ENCODE peak calls at places on chromosomes 13 and 19, in seven cellular contexts. One of them, this sample, is unnamed.
A peak's percentile ranks its signal among the peaks of the same experiment; 100 is the strongest.

GRCh38 chr13:47281981-47282380 is 385.1 kb upstream of the HTR2A start:
- DNase-seq in colonic mucosa: no peak
- DNase-seq in stimulated activated naive CD8-positive, alpha-beta T cell treated with anti-CD3 and anti-CD28 coated beads, Interleukin-15, Interleukin-2, amounts not matched to agents 100 U/mL and 50 U/mL, for 24 hours: no peak
- DNase-seq in foreskin melanocyte: no peak
- DNase-seq in Ammon's horn: no peak
- DNase-seq in activated CD8-positive, alpha-beta memory T cell treated with anti-CD3 and anti-CD28 coated beads for 1 hour: no peak
- DNase-seq in pancreas: no peak
- DNase-seq in this sample: no peak

GRCh38 chr13:30017880-30018279 is 167.5 kb upstream of the UBL3 start:
- DNase-seq in colonic mucosa: no peak
- DNase-seq in stimulated activated naive CD8-positive, alpha-beta T cell treated with anti-CD3 and anti-CD28 coated beads, Interleukin-15, Interleukin-2, amounts not matched to agents 100 U/mL and 50 U/mL, for 24 hours: no peak
- DNase-seq in foreskin melanocyte: no peak
- DNase-seq in Ammon's horn: no peak
- DNase-seq in activated CD8-positive, alpha-beta memory T cell treated with anti-CD3 and anti-CD28 coated beads for 1 hour: no peak
- DNase-seq in pancreas: no peak
- DNase-seq in this sample: no peak

GRCh38 chr19:57099199-57099661 is 20.6 kb upstream of the USP29 start:
- DNase-seq in colonic mucosa: peak; percentile 55
- DNase-seq in stimulated activated naive CD8-positive, alpha-beta T cell treated with anti-CD3 and anti-CD28 coated beads, Interleukin-15, Interleukin-2, amounts not matched to agents 100 U/mL and 50 U/mL, for 24 hours: peak; percentile 79
- DNase-seq in foreskin melanocyte: no peak
- DNase-seq in Ammon's horn: peak; percentile 80
- DNase-seq in activated CD8-positive, alpha-beta memory T cell treated with anti-CD3 and anti-CD28 coated beads for 1 hour: no peak
- DNase-seq in pancreas: peak; percentile 61
- DNase-seq in this sample: no peak

GRCh38 chr13:49240017-49240416 is 7.7 kb upstream of the CDADC1 start:
- DNase-seq in colonic mucosa: no peak
- DNase-seq in stimulated activated naive CD8-positive, alpha-beta T cell treated with anti-CD3 and anti-CD28 coated beads, Interleukin-15, Interleukin-2, amounts not matched to agents 100 U/mL and 50 U/mL, for 24 hours: peak; percentile 41
- DNase-seq in foreskin melanocyte: no peak
- DNase-seq in Ammon's horn: no peak
- DNase-seq in activated CD8-positive, alpha-beta memory T cell treated with anti-CD3 and anti-CD28 coated beads for 1 hour: no peak
- DNase-seq in pancreas: no peak
- DNase-seq in this sample: no peak

GRCh38 chr13:31067416-31068118 is 94.1 kb downstream of the HSPH1 start:
- DNase-seq in colonic mucosa: no peak
- DNase-seq in stimulated activated naive CD8-positive, alpha-beta T cell treated with anti-CD3 and anti-CD28 coated beads, Interleukin-15, Interleukin-2, amounts not matched to agents 100 U/mL and 50 U/mL, for 24 hours: no peak
- DNase-seq in foreskin melanocyte: no peak
- DNase-seq in Ammon's horn: no peak
- DNase-seq in activated CD8-positive, alpha-beta memory T cell treated with anti-CD3 and anti-CD28 coated beads for 1 hour: no peak
- DNase-seq in pancreas: no peak
- DNase-seq in this sample: no peak

GRCh38 chr13:43159007-43159406 is 135.6 kb downstream of the DNAJC15 start:
- DNase-seq in colonic mucosa: no peak
- DNase-seq in stimulated activated naive CD8-positive, alpha-beta T cell treated with anti-CD3 and anti-CD28 coated beads, Interleukin-15, Interleukin-2, amounts not matched to agents 100 U/mL and 50 U/mL, for 24 hours: no peak
- DNase-seq in foreskin melanocyte: no peak
- DNase-seq in Ammon's horn: peak; percentile 22
- DNase-seq in activated CD8-positive, alpha-beta memory T cell treated with anti-CD3 and anti-CD28 coated beads for 1 hour: no peak
- DNase-seq in pancreas: no peak
- DNase-seq in this sample: no peak

GRCh38 chr13:43021926-43022670 is 1.3 kb upstream of the DNAJC15 start:
- DNase-seq in colonic mucosa: no peak
- DNase-seq in stimulated activated naive CD8-positive, alpha-beta T cell treated with anti-CD3 and anti-CD28 coated beads, Interleukin-15, Interleukin-2, amounts not matched to agents 100 U/mL and 50 U/mL, for 24 hours: no peak
- DNase-seq in foreskin melanocyte: no peak
- DNase-seq in Ammon's horn: no peak
- DNase-seq in activated CD8-positive, alpha-beta memory T cell treated with anti-CD3 and anti-CD28 coated beads for 1 hour: no peak
- DNase-seq in pancreas: no peak
- DNase-seq in this sample: no peak

GRCh38 chr13:84571264-84571663 is 689.0 kb upstream of the SLITRK1 start:
- DNase-seq in colonic mucosa: no peak
- DNase-seq in stimulated activated naive CD8-positive, alpha-beta T cell treated with anti-CD3 and anti-CD28 coated beads, Interleukin-15, Interleukin-2, amounts not matched to agents 100 U/mL and 50 U/mL, for 24 hours: no peak
- DNase-seq in foreskin melanocyte: no peak
- DNase-seq in Ammon's horn: no peak
- DNase-seq in activated CD8-positive, alpha-beta memory T cell treated with anti-CD3 and anti-CD28 coated beads for 1 hour: no peak
- DNase-seq in pancreas: no peak
- DNase-seq in this sample: no peak

GRCh38 chr13:83065136-83065535 is 817.1 kb downstream of the SLITRK1 start:
- DNase-seq in colonic mucosa: no peak
- DNase-seq in stimulated activated naive CD8-positive, alpha-beta T cell treated with anti-CD3 and anti-CD28 coated beads, Interleukin-15, Interleukin-2, amounts not matched to agents 100 U/mL and 50 U/mL, for 24 hours: no peak
- DNase-seq in foreskin melanocyte: no peak
- DNase-seq in Ammon's horn: peak; percentile 23
- DNase-seq in activated CD8-positive, alpha-beta memory T cell treated with anti-CD3 and anti-CD28 coated beads for 1 hour: no peak
- DNase-seq in pancreas: no peak
- DNase-seq in this sample: no peak

GRCh38 chr19:18069383-18069782 is 17.4 kb downstream of the IL12RB1 start:
- DNase-seq in colonic mucosa: no peak
- DNase-seq in stimulated activated naive CD8-positive, alpha-beta T cell treated with anti-CD3 and anti-CD28 coated beads, Interleukin-15, Interleukin-2, amounts not matched to agents 100 U/mL and 50 U/mL, for 24 hours: no peak
- DNase-seq in foreskin melanocyte: no peak
- DNase-seq in Ammon's horn: no peak
- DNase-seq in activated CD8-positive, alpha-beta memory T cell treated with anti-CD3 and anti-CD28 coated beads for 1 hour: no peak
- DNase-seq in pancreas: no peak
- DNase-seq in this sample: no peak

GRCh38 chr13:45276887-45277286 is 64.1 kb downstream of the TPT1 start:
- DNase-seq in colonic mucosa: no peak
- DNase-seq in stimulated activated naive CD8-positive, alpha-beta T cell treated with anti-CD3 and anti-CD28 coated beads, Interleukin-15, Interleukin-2, amounts not matched to agents 100 U/mL and 50 U/mL, for 24 hours: no peak
- DNase-seq in foreskin melanocyte: no peak
- DNase-seq in Ammon's horn: no peak
- DNase-seq in activated CD8-positive, alpha-beta memory T cell treated with anti-CD3 and anti-CD28 coated beads for 1 hour: no peak
- DNase-seq in pancreas: no peak
- DNase-seq in this sample: no peak

GRCh38 chr19:10719466-10719961 is 1.6 kb downstream of the DNM2 start:
- DNase-seq in colonic mucosa: no peak
- DNase-seq in stimulated activated naive CD8-positive, alpha-beta T cell treated with anti-CD3 and anti-CD28 coated beads, Interleukin-15, Interleukin-2, amounts not matched to agents 100 U/mL and 50 U/mL, for 24 hours: no peak
- DNase-seq in foreskin melanocyte: no peak
- DNase-seq in Ammon's horn: no peak
- DNase-seq in activated CD8-positive, alpha-beta memory T cell treated with anti-CD3 and anti-CD28 coated beads for 1 hour: no peak
- DNase-seq in pancreas: no peak
- DNase-seq in this sample: no peak

GRCh38 chr19:41701401-41702075 is 6.9 kb upstream of the CEACAM5 start:
- DNase-seq in colonic mucosa: peak; percentile 65
- DNase-seq in stimulated activated naive CD8-positive, alpha-beta T cell treated with anti-CD3 and anti-CD28 coated beads, Interleukin-15, Interleukin-2, amounts not matched to agents 100 U/mL and 50 U/mL, for 24 hours: peak; percentile 12
- DNase-seq in foreskin melanocyte: no peak
- DNase-seq in Ammon's horn: no peak
- DNase-seq in activated CD8-positive, alpha-beta memory T cell treated with anti-CD3 and anti-CD28 coated beads for 1 hour: no peak
- DNase-seq in pancreas: no peak
- DNase-seq in this sample: no peak

GRCh38 chr13:109730832-109731335 is 55.5 kb downstream of the IRS2 start:
- DNase-seq in colonic mucosa: no peak
- DNase-seq in stimulated activated naive CD8-positive, alpha-beta T cell treated with anti-CD3 and anti-CD28 coated beads, Interleukin-15, Interleukin-2, amounts not matched to agents 100 U/mL and 50 U/mL, for 24 hours: no peak
- DNase-seq in foreskin melanocyte: no peak
- DNase-seq in Ammon's horn: no peak
- DNase-seq in activated CD8-positive, alpha-beta memory T cell treated with anti-CD3 and anti-CD28 coated beads for 1 hour: no peak
- DNase-seq in pancreas: no peak
- DNase-seq in this sample: no peak

GRCh38 chr13:24277721-24278120 is 31.7 kb upstream of the C1QTNF9 start:
- DNase-seq in colonic mucosa: no peak
- DNase-seq in stimulated activated naive CD8-positive, alpha-beta T cell treated with anti-CD3 and anti-CD28 coated beads, Interleukin-15, Interleukin-2, amounts not matched to agents 100 U/mL and 50 U/mL, for 24 hours: no peak
- DNase-seq in foreskin melanocyte: no peak
- DNase-seq in Ammon's horn: no peak
- DNase-seq in activated CD8-positive, alpha-beta memory T cell treated with anti-CD3 and anti-CD28 coated beads for 1 hour: no peak
- DNase-seq in pancreas: no peak
- DNase-seq in this sample: no peak

GRCh38 chr13:20566424-20566916 is 487 bp upstream of the IFT88 start:
- DNase-seq in colonic mucosa: peak; percentile 68
- DNase-seq in stimulated activated naive CD8-positive, alpha-beta T cell treated with anti-CD3 and anti-CD28 coated beads, Interleukin-15, Interleukin-2, amounts not matched to agents 100 U/mL and 50 U/mL, for 24 hours: no peak
- DNase-seq in foreskin melanocyte: peak; percentile 57
- DNase-seq in Ammon's horn: no peak
- DNase-seq in activated CD8-positive, alpha-beta memory T cell treated with anti-CD3 and anti-CD28 coated beads for 1 hour: peak; percentile 4
- DNase-seq in pancreas: no peak
- DNase-seq in this sample: no peak

GRCh38 chr19:23908165-23908564 is 6.5 kb upstream of the ZNF726 start:
- DNase-seq in colonic mucosa: no peak
- DNase-seq in stimulated activated naive CD8-positive, alpha-beta T cell treated with anti-CD3 and anti-CD28 coated beads, Interleukin-15, Interleukin-2, amounts not matched to agents 100 U/mL and 50 U/mL, for 24 hours: no peak
- DNase-seq in foreskin melanocyte: no peak
- DNase-seq in Ammon's horn: no peak
- DNase-seq in activated CD8-positive, alpha-beta memory T cell treated with anti-CD3 and anti-CD28 coated beads for 1 hour: no peak
- DNase-seq in pancreas: no peak
- DNase-seq in this sample: no peak

GRCh38 chr13:30690282-30691188 is 44.8 kb upstream of the ALOX5AP start:
- DNase-seq in colonic mucosa: peak; percentile 79
- DNase-seq in stimulated activated naive CD8-positive, alpha-beta T cell treated with anti-CD3 and anti-CD28 coated beads, Interleukin-15, Interleukin-2, amounts not matched to agents 100 U/mL and 50 U/mL, for 24 hours: peak; percentile 20
- DNase-seq in foreskin melanocyte: peak; percentile 44
- DNase-seq in Ammon's horn: peak; percentile 64
- DNase-seq in activated CD8-positive, alpha-beta memory T cell treated with anti-CD3 and anti-CD28 coated beads for 1 hour: no peak
- DNase-seq in pancreas: no peak
- DNase-seq in this sample: no peak

GRCh38 chr19:47369923-47370625 is 21.0 kb downstream of the DHX34 start:
- DNase-seq in colonic mucosa: no peak
- DNase-seq in stimulated activated naive CD8-positive, alpha-beta T cell treated with anti-CD3 and anti-CD28 coated beads, Interleukin-15, Interleukin-2, amounts not matched to agents 100 U/mL and 50 U/mL, for 24 hours: no peak
- DNase-seq in foreskin melanocyte: no peak
- DNase-seq in Ammon's horn: no peak
- DNase-seq in activated CD8-positive, alpha-beta memory T cell treated with anti-CD3 and anti-CD28 coated beads for 1 hour: no peak
- DNase-seq in pancreas: no peak
- DNase-seq in this sample: no peak

GRCh38 chr13:74575729-74576125 is 441.5 kb upstream of the KLF12 start:
- DNase-seq in colonic mucosa: peak; percentile 34
- DNase-seq in stimulated activated naive CD8-positive, alpha-beta T cell treated with anti-CD3 and anti-CD28 coated beads, Interleukin-15, Interleukin-2, amounts not matched to agents 100 U/mL and 50 U/mL, for 24 hours: peak; percentile 61
- DNase-seq in foreskin melanocyte: peak; percentile 23
- DNase-seq in Ammon's horn: peak; percentile 78
- DNase-seq in activated CD8-positive, alpha-beta memory T cell treated with anti-CD3 and anti-CD28 coated beads for 1 hour: no peak
- DNase-seq in pancreas: peak; percentile 67
- DNase-seq in this sample: no peak

GRCh38 chr13:113145911-113146598 is 12.4 kb upstream of the PROZ start:
- DNase-seq in colonic mucosa: no peak
- DNase-seq in stimulated activated naive CD8-positive, alpha-beta T cell treated with anti-CD3 and anti-CD28 coated beads, Interleukin-15, Interleukin-2, amounts not matched to agents 100 U/mL and 50 U/mL, for 24 hours: no peak
- DNase-seq in foreskin melanocyte: no peak
- DNase-seq in Ammon's horn: no peak
- DNase-seq in activated CD8-positive, alpha-beta memory T cell treated with anti-CD3 and anti-CD28 coated beads for 1 hour: no peak
- DNase-seq in pancreas: no peak
- DNase-seq in this sample: no peak

GRCh38 chr19:35299523-35300339 is 7.8 kb downstream of the MAG start:
- DNase-seq in colonic mucosa: no peak
- DNase-seq in stimulated activated naive CD8-positive, alpha-beta T cell treated with anti-CD3 and anti-CD28 coated beads, Interleukin-15, Interleukin-2, amounts not matched to agents 100 U/mL and 50 U/mL, for 24 hours: peak; percentile 29
- DNase-seq in foreskin melanocyte: no peak
- DNase-seq in Ammon's horn: peak; percentile 70
- DNase-seq in activated CD8-positive, alpha-beta memory T cell treated with anti-CD3 and anti-CD28 coated beads for 1 hour: no peak
- DNase-seq in pancreas: no peak
- DNase-seq in this sample: no peak

GRCh38 chr13:102872131-102872530 is 26.3 kb downstream of the ERCC5 start:
- DNase-seq in colonic mucosa: no peak
- DNase-seq in stimulated activated naive CD8-positive, alpha-beta T cell treated with anti-CD3 and anti-CD28 coated beads, Interleukin-15, Interleukin-2, amounts not matched to agents 100 U/mL and 50 U/mL, for 24 hours: no peak
- DNase-seq in foreskin melanocyte: no peak
- DNase-seq in Ammon's horn: no peak
- DNase-seq in activated CD8-positive, alpha-beta memory T cell treated with anti-CD3 and anti-CD28 coated beads for 1 hour: no peak
- DNase-seq in pancreas: no peak
- DNase-seq in this sample: no peak

GRCh38 chr13:100439247-100439955 is 149.2 kb downstream of the GGACT start:
- DNase-seq in colonic mucosa: no peak
- DNase-seq in stimulated activated naive CD8-positive, alpha-beta T cell treated with anti-CD3 and anti-CD28 coated beads, Interleukin-15, Interleukin-2, amounts not matched to agents 100 U/mL and 50 U/mL, for 24 hours: no peak
- DNase-seq in foreskin melanocyte: no peak
- DNase-seq in Ammon's horn: no peak
- DNase-seq in activated CD8-positive, alpha-beta memory T cell treated with anti-CD3 and anti-CD28 coated beads for 1 hour: no peak
- DNase-seq in pancreas: no peak
- DNase-seq in this sample: no peak

GRCh38 chr19:55116232-55117062 is 990 bp downstream of the PPP1R12C start:
- DNase-seq in colonic mucosa: peak; percentile 69
- DNase-seq in stimulated activated naive CD8-positive, alpha-beta T cell treated with anti-CD3 and anti-CD28 coated beads, Interleukin-15, Interleukin-2, amounts not matched to agents 100 U/mL and 50 U/mL, for 24 hours: peak; percentile 66
- DNase-seq in foreskin melanocyte: peak; percentile 57
- DNase-seq in Ammon's horn: peak; percentile 88
- DNase-seq in activated CD8-positive, alpha-beta memory T cell treated with anti-CD3 and anti-CD28 coated beads for 1 hour: no peak
- DNase-seq in pancreas: no peak
- DNase-seq in this sample: no peak

GRCh38 chr19:49786432-49786831 is 19.6 kb downstream of the AP2A1 start:
- DNase-seq in colonic mucosa: no peak
- DNase-seq in stimulated activated naive CD8-positive, alpha-beta T cell treated with anti-CD3 and anti-CD28 coated beads, Interleukin-15, Interleukin-2, amounts not matched to agents 100 U/mL and 50 U/mL, for 24 hours: no peak
- DNase-seq in foreskin melanocyte: no peak
- DNase-seq in Ammon's horn: no peak
- DNase-seq in activated CD8-positive, alpha-beta memory T cell treated with anti-CD3 and anti-CD28 coated beads for 1 hour: no peak
- DNase-seq in pancreas: no peak
- DNase-seq in this sample: no peak

GRCh38 chr13:41658057-41658642 is 200.8 kb downstream of the RGCC start:
- DNase-seq in colonic mucosa: no peak
- DNase-seq in stimulated activated naive CD8-positive, alpha-beta T cell treated with anti-CD3 and anti-CD28 coated beads, Interleukin-15, Interleukin-2, amounts not matched to agents 100 U/mL and 50 U/mL, for 24 hours: no peak
- DNase-seq in foreskin melanocyte: no peak
- DNase-seq in Ammon's horn: no peak
- DNase-seq in activated CD8-positive, alpha-beta memory T cell treated with anti-CD3 and anti-CD28 coated beads for 1 hour: no peak
- DNase-seq in pancreas: no peak
- DNase-seq in this sample: no peak